ENCODE peak calls at places on chromosomes 3 and 15, in four cellular contexts. O is sigmoid colon, P is K562, N is suprapubic skin. I is an unnamed sample.

GRCh38 chr3:155354658-155355057 is 61.2 kb upstream of the STRIT1 start:
- DNase-seq in O (no peak), P (no peak), N (no peak), I (no peak)

GRCh38 chr3:124997303-124998246 is 58.2 kb downstream of the HEG1 start:
- DNase-seq in O (no peak), P (no peak), N (no peak), I (no peak)

GRCh38 chr3:194871143-194871863 is 185.6 kb downstream of the FAM43A start:
- DNase-seq in O (no peak), P (no peak), N (peak; percentile 72), I (peak; percentile 88)

GRCh38 chr3:46966811-46967210 is 9.7 kb downstream of the CCDC12 start:
- DNase-seq in O (no peak), P (no peak), N (no peak), I (no peak)

GRCh38 chr3:141279074-141279945 is 47.7 kb downstream of the PXYLP1 start:
- DNase-seq in O (no peak), P (peak; percentile 32), N (no peak), I (no peak)

GRCh38 chr3:82496890-82497560 is 735.6 kb upstream of the GBE1 start:
- DNase-seq in O (no peak), P (no peak), N (no peak), I (no peak)

GRCh38 chr3:59559721-59560514 is 510.1 kb upstream of the CFAP20DC start:
- DNase-seq in O (no peak), P (no peak), N (no peak), I (no peak)

GRCh38 chr3:194489736-194490612 is 3.2 kb upstream of the ATP13A3 start:
- DNase-seq in O (no peak), P (peak; percentile 44), N (no peak), I (no peak)

GRCh38 chr3:137988982-137989381 is 21.0 kb upstream of the CLDN18 start:
- DNase-seq in O (no peak), P (no peak), N (no peak), I (no peak)

GRCh38 chr3:55780913-55781312 is 293.8 kb upstream of the WNT5A start:
- DNase-seq in O (no peak), P (no peak), N (no peak), I (no peak)

DNA sequence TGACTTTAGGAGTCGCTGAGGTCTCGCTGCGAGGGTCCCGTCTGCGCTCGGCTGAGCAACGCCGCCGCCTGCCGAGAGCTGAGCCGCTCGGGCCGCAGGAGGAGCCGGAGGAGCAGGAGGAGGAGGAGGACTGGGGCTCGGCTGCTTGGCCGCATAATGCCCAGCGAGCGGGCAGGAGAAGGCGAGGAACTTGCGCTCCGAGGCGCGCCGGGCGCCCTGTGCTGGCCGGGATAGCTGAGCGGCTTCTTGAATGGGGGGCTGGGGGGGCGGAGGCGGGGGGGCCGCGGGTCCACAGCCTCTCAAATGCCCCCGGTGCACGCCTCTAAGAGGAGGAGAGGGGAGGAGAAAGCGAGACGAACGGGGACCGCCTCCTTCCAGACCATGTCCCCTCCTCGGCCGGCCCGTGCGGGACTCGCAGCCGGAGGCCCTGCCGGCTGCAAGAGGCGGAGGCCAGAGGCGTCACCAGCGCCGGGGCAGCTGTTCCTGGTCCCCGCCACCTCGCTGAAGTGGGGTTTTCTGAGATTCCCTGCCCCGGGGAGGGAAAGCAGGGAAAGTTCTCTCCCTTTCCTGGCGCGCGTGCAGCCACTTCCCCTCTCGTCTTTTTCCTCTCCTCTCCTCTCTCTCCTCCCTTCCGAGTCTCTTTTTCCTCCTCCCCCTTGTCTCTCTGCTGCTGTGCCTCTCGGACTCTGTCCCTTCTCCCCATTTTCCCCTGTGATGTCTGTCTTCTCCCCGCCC is at the start of gene ADAMTS9:
- DNase-seq in O (peak; percentile 91), P (no peak), N (peak; percentile 80), I (peak; percentile 57)
- TF ChIP-seq POLR2A in O (peak; percentile 54), P (no peak), N (no peak), I (peak; percentile 49)

GRCh38 chr3:171836836-171837235 is 6.3 kb upstream of the TMEM212 start:
- DNase-seq in O (no peak), P (no peak), N (no peak), I (no peak)

GRCh38 chr3:171839270-171839669 is 3.9 kb upstream of the TMEM212 start:
- DNase-seq in O (no peak), P (no peak), N (no peak), I (no peak)

GRCh38 chr3:171840484-171840830 is 2.7 kb upstream of the TMEM212 start:
- DNase-seq in O (no peak), P (no peak), N (no peak), I (no peak)

GRCh38 chr3:171837698-171838097 is 5.5 kb upstream of the TMEM212 start:
- DNase-seq in O (no peak), P (no peak), N (no peak), I (no peak)

DNA sequence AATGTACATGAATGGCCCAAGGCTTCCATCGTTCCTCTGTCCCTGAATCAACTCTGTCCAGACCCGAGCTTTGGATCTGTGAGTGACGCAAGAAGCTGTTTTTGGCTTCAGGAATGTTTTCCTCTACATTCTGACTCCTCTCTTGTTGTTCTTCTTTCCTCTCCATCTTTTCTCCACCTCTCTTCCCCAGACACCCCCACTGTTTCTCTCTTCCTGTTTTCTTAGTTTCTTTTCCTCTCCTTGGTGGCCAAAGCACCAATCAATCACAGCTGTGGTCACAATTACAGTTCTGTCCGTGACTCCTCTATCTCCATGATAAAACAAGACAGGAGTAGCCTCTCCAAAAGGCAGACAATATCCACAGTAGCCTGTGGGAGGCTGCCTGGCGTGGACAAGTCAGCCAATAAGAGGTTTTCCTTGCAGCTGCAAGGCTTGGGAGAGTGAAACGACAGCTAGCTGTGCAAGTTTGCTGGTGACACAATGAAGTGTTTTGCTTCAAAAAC is 4.9 kb upstream of the TMEM212 start:
- DNase-seq in O (peak; percentile 83), P (no peak), N (peak; percentile 70), I (peak; percentile 20)
- TF ChIP-seq EP300 in O (no peak), P (no peak), N (no peak), I (no peak)

GRCh38 chr15:73598540-73599195 is 34.5 kb downstream of the NPTN start:
- DNase-seq in O (no peak), P (no peak), N (no peak), I (no peak)

GRCh38 chr15:73599934-73600333 is 33.3 kb downstream of the NPTN start:
- DNase-seq in O (no peak), P (no peak), N (no peak), I (no peak)

GRCh38 chr15:73596214-73596613 is 37.0 kb downstream of the NPTN start:
- DNase-seq in O (no peak), P (no peak), N (no peak), I (no peak)

GRCh38 chr15:73594109-73594508 is 39.1 kb downstream of the NPTN start:
- DNase-seq in O (no peak), P (no peak), N (no peak), I (no peak)

DNA sequence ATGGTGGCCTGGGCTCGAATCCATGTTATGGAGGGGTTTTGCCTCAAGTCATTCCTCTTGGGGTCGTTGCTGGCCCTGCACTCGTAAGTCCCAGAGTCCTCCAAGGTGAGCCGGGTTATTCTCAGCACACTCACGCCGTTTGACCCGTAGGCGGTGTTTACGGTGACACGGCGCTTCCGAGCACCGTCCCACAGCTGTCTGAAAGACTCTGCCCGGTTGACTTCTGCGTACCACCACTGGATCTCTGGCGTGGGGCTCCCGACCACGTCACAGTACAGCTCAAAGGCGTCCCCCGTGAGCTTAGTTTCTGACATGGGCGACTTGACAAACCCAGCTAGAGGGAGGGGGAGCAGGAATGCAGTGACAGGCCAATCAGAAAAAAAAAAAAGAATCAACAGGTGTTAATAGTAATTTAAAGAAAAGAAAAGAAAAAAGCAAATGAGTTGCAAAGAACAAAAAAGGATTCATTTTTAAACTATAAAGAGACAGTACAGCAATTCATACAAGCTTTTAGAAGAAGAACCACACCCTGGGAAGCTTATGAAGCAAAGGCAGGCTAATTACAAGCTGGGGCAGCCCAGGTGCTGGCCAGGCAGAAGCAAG is 36.1 kb downstream of the NPTN start:
- DNase-seq in O (no peak), P (no peak), N (no peak), I (no peak)
- H3K4me1 ChIP-seq in O (peaks cover 97% of the 10 kb centered on the region), P (peaks cover 57% of the 10 kb centered on the region), N (peaks cover 73% of the 10 kb centered on the region), I (peaks cover 51% of the 10 kb centered on the region)

DNA sequence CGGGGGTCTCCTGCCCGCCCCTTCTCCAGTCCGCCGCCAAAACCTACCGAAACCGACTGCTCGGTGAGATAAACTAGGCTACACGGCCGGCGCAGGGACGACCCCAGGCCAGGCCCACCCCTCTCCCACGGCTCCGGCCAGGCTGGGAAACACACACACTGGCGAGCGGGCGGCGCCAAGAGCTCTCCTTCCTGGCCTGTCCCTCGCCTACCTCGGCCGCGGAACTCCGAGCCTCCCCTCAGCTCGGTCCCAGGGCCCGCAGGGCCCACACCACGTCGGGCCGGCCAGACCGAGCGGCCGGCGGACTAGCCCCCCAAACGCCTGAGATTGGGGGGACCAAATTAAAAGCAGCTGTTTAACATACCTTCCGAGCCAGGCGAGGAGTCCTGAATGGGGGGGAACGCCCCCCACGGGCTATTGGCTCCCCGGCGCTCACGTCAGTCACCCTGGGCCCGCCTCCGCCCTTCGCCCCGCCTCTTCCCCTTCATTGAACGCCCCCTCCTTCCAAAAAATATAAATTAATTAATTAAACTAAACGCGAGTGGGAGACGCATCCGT is 4.0 kb upstream of the SIN3A start:
- DNase-seq in O (peak; percentile 92), P (peak; percentile 91), N (peak; percentile 93), I (peak; percentile 93)
- TF ChIP-seq POLR2A in O (peak; percentile 77), P (peak; percentile 63), N (no peak), I (peak; percentile 71)

DNA sequence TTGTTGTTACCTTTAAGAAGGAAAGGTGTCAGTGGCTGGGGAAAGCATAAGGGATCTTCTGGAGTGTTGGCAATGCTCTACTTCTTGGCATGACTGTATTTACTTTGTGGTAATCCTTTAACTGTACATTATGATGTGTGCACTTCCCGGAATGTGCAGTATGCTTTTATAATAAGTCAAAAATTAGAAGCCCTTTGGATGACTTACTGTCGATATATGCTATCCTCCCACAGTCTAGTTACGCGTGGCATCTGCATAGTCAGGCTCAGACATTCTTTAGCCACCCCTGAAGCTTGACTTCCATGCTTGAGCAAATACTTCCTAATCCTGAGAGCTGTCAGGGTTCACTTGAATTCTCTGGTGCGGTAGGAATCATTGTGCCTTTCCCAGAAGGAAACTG is 20.7 kb upstream of the ATP10A start:
- DNase-seq in O (no peak), P (no peak), N (no peak), I (no peak)
- TF ChIP-seq EP300 in O (no peak), P (no peak), N (no peak), I (no peak)

DNA sequence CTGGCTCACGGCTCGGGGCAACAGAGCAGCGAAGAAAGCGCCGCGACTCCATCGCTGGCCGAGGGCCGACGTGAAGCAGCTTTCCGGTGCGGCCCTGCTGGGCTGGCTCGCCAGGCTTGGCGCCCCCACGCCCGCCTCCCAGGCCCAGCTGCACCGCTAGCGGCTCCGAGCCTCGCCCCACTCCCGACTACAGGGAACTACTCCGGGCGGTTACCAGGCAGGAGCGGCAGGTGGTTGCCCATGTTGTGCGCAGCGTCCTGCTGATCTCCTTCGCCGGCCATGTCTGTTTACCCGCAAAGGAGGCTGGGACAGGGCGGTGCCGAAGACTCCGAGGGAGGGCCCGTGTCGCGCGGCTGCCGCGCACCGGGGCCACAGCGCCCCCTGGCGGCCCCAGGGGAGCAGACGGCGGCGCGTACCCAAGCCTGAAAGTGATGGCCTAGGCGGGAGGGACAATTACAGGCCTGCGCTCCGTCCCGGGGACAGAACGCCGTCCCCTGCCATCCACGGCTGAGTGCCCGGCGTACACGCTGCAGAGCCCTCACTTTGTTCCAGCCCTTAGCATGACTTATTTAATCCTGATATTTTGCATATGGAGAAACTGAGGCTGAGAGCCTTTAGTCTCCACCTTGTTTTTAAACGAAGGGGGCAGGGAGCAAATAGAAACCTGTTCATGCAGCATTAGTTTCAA is at the start of gene CRBN:
- DNase-seq in O (peak; percentile 88), P (peak; percentile 96), N (peak; percentile 87), I (peak; percentile 89)
- H3K4me1 ChIP-seq in O (peaks cover 21% of the 10 kb centered on the region), P (peaks cover 18% of the 10 kb centered on the region), N (peaks cover 29% of the 10 kb centered on the region), I (peaks cover 17% of the 10 kb centered on the region)

GRCh38 chr15:34973512-34973911 is 4.0 kb upstream of the AQR start:
- DNase-seq in O (no peak), P (no peak), N (no peak), I (no peak)

GRCh38 chr15:34964277-34964676 is 5.3 kb downstream of the AQR start:
- DNase-seq in O (no peak), P (no peak), N (no peak), I (no peak)

GRCh38 chr15:34969340-34970097 is at the start of gene AQR:
- DNase-seq in O (peak; percentile 98), P (peak; percentile 91), N (peak; percentile 97), I (peak; percentile 96)
- TF ChIP-seq POLR2A in O (peak; percentile 61), P (peak; percentile 97), N (peak; percentile 64), I (peak; percentile 84)